ENCODE peak calls at places on chromosomes 7 and 10, in ten cellular contexts. I is DMS 273 treated with DMSO at 0.1 percent for 48 hours; J is mesothelial cell of epicardium; V is stimulated activated CD4-positive, alpha-beta T cell treated with anti-CD3 and anti-CD28 coated beads, Interleukin-2, amount 100 ng/mL, for 24 hours; F is T-helper 2 cell treated with Interferon-gamma antibody and Interleukin-4, amounts not matched to agents 5 μg/mL and 100 μg/mL, for 36 hours; K is T-cell; S is HepG2; T is ACHN; M is amygdala; P is OCI-LY7. X is an unnamed sample.

GRCh38 chr10:103706760-103707159 is 148.6 kb downstream of the SH3PXD2A start:
- DNase-seq in F (no peak), P (no peak), J (no peak), I (no peak), T (no peak), M (no peak), S (no peak), V (no peak), K (no peak), X (no peak)

GRCh38 chr10:69239816-69240434 is 19.8 kb downstream of the HKDC1 start:
- DNase-seq in F (no peak), K (no peak), T (no peak), V (no peak), J (no peak), S (no peak), M (no peak), P (no peak), I (no peak), X (no peak)

GRCh38 chr7:132065193-132065972 is 509.0 kb upstream of the PODXL start:
- DNase-seq in T (peak), P (no peak), K (no peak), M (peak), V (no peak), I (no peak), J (no peak), F (no peak), S (no peak), X (no peak)

GRCh38 chr10:98295907-98296306 is 27.9 kb upstream of the LOXL4 start:
- DNase-seq in M (no peak), V (no peak), F (no peak), K (no peak), T (no peak), P (no peak), J (no peak), I (peak), S (no peak), X (no peak)

GRCh38 chr7:26500749-26501352 is 209.2 kb downstream of the SNX10 start:
- DNase-seq in J (no peak), K (no peak), I (peak), T (peak), P (peak), S (peak), V (no peak), M (no peak), F (no peak), X (no peak)

GRCh38 chr10:71921319-71922027 is 42.7 kb upstream of the CHST3 start:
- DNase-seq in K (no peak), I (peak), S (no peak), M (peak), P (no peak), F (no peak), J (no peak), V (no peak), T (no peak), X (peak)

GRCh38 chr10:5147255-5147980 is 37.5 kb downstream of the AKR1C8 start:
- DNase-seq in S (peak), I (no peak), M (no peak), T (no peak), F (no peak), K (no peak), V (no peak), J (no peak), P (no peak), X (no peak)

GRCh38 chr10:97689637-97690036 is 2.6 kb upstream of the AVPI1 start:
- DNase-seq in I (no peak), T (peak), J (no peak), K (no peak), M (no peak), F (no peak), V (no peak), S (no peak), P (no peak), X (no peak)

GRCh38 chr7:137992042-137992737 is 9.7 kb downstream of the CREB3L2 start:
- DNase-seq in F (no peak), K (no peak), I (no peak), P (no peak), M (no peak), T (no peak), S (peak), J (no peak), V (no peak), X (no peak)

GRCh38 chr7:147406521-147407115 is 1183.9 kb upstream of the C7orf33 start:
- DNase-seq in P (no peak), M (no peak), F (no peak), V (no peak), J (no peak), S (no peak), T (no peak), I (no peak), K (no peak), X (no peak)

GRCh38 chr7:147509859-147510542 is 1080.6 kb upstream of the C7orf33 start:
- DNase-seq in P (no peak), F (no peak), S (no peak), V (no peak), M (no peak), K (no peak), J (no peak), T (no peak), I (no peak), X (no peak)

GRCh38 chr10:29381230-29381563 is 92.3 kb downstream of the LYZL1 start:
- DNase-seq in T (no peak), M (no peak), F (no peak), P (no peak), V (no peak), J (no peak), S (no peak), I (no peak), K (no peak), X (no peak)

GRCh38 chr7:76262683-76263402 is 39.6 kb upstream of the HSPB1 start:
- DNase-seq in I (peak), V (peak), M (peak), S (peak), F (no peak), J (no peak), T (peak), K (no peak), P (peak), X (no peak)

GRCh38 chr7:50610521-50611277 is 45.5 kb upstream of the DDC start:
- DNase-seq in J (no peak), M (no peak), I (no peak), T (no peak), S (no peak), P (no peak), V (peak), F (peak), K (peak), X (no peak)

GRCh38 chr10:116741391-116742351 is 695 bp downstream of the HSPA12A start:
- DNase-seq in P (no peak), M (peak), F (no peak), I (no peak), V (no peak), S (no peak), K (no peak), J (no peak), T (peak), X (peak)

GRCh38 chr10:126243976-126244375 is 144.3 kb downstream of the ADAM12 start:
- DNase-seq in J (no peak), M (no peak), P (no peak), V (no peak), S (no peak), F (no peak), K (no peak), I (no peak), T (no peak), X (no peak)

GRCh38 chr10:71635251-71635866 is 84.2 kb downstream of the C10orf105 start:
- DNase-seq in S (no peak), F (no peak), K (no peak), J (no peak), I (no peak), M (no peak), V (no peak), P (no peak), T (no peak), X (no peak)

GRCh38 chr7:43658718-43659548 is 70.4 kb downstream of the COA1 start:
- DNase-seq in P (no peak), V (peak), T (peak), K (no peak), J (no peak), I (no peak), M (no peak), S (peak), F (peak), X (no peak)

GRCh38 chr7:30141405-30142045 is 6.7 kb downstream of the MTURN start:
- DNase-seq in K (no peak), T (no peak), P (no peak), J (no peak), I (no peak), S (no peak), F (no peak), M (no peak), V (no peak), X (no peak)

GRCh38 chr10:63515002-63515763 is 6.0 kb upstream of the REEP3 start:
- DNase-seq in T (peak), P (peak), K (no peak), V (peak), I (no peak), F (peak), M (no peak), J (no peak), S (no peak), X (no peak)

GRCh38 chr7:78139335-78139734 is 340.8 kb downstream of the PHTF2 start:
- DNase-seq in T (no peak), P (no peak), V (no peak), J (no peak), F (no peak), S (no peak), K (no peak), M (no peak), I (no peak), X (no peak)

GRCh38 chr10:113782986-113783704 is 31.7 kb downstream of the PLEKHS1 start:
- DNase-seq in P (no peak), S (no peak), F (no peak), J (no peak), I (no peak), K (no peak), M (no peak), T (no peak), V (no peak), X (no peak)

GRCh38 chr7:33107136-33108066 is 1.8 kb downstream of the RP9 start:
- DNase-seq in K (peak), S (peak), T (peak), P (peak), M (no peak), V (no peak), J (no peak), I (peak), F (peak), X (no peak)

GRCh38 chr7:96084880-96085551 is 236.9 kb downstream of the SLC25A13 start:
- DNase-seq in M (no peak), T (peak), J (no peak), P (no peak), S (no peak), V (no peak), I (no peak), K (no peak), F (no peak), X (no peak)

GRCh38 chr7:133560900-133561299 is 308.0 kb downstream of the EXOC4 start:
- DNase-seq in M (no peak), K (no peak), T (no peak), I (no peak), P (no peak), V (no peak), J (no peak), S (no peak), F (peak), X (no peak)

GRCh38 chr10:119370046-119370770 is 162.8 kb downstream of the GRK5 start:
- DNase-seq in I (no peak), J (no peak), S (no peak), V (no peak), F (no peak), T (no peak), P (no peak), K (no peak), M (no peak), X (no peak)

GRCh38 chr10:49243139-49243538 is 54.9 kb upstream of the TMEM273 start:
- DNase-seq in M (no peak), T (no peak), J (no peak), P (no peak), F (no peak), S (no peak), V (no peak), I (no peak), K (no peak), X (no peak)

GRCh38 chr7:151382079-151382885 is 27.6 kb downstream of the WDR86 start:
- DNase-seq in F (no peak), K (peak), S (no peak), P (no peak), V (peak), T (no peak), M (no peak), J (no peak), I (no peak), X (no peak)

GRCh38 chr10:16606421-16606820 is 84.7 kb upstream of the C1QL3 start:
- DNase-seq in M (no peak), I (no peak), T (no peak), P (no peak), F (no peak), V (no peak), S (no peak), K (no peak), J (no peak), X (no peak)

GRCh38 chr7:148209643-148210042 is 380.9 kb upstream of the C7orf33 start:
- DNase-seq in F (no peak), T (no peak), V (no peak), J (no peak), S (no peak), K (no peak), I (no peak), M (no peak), P (no peak), X (no peak)